ENCODE peak calls at places on chromosome 9, in four cellular contexts. Z, U, J and R are unnamed samples.

GRCh38 chr9:35820076-35820475 is 5.2 kb upstream of the HINT2 start:
- DNase-seq in Z (no peak), U (no peak), J (no peak), R (no peak)

GRCh38 chr9:37969130-37969529 is 65.2 kb upstream of the SLC25A51 start:
- DNase-seq in Z (no peak), U (no peak), J (no peak), R (no peak)

GRCh38 chr9:1606253-1606652 is 408.9 kb upstream of the SMARCA2 start:
- DNase-seq in Z (no peak), U (no peak), J (no peak), R (peak)

GRCh38 chr9:114285166-114285867 is 37.6 kb upstream of the ORM1 start:
- DNase-seq in Z (no peak), U (peak), J (no peak), R (no peak)

GRCh38 chr9:100167176-100167575 is 68.1 kb downstream of the INVS start:
- DNase-seq in Z (no peak), U (no peak), J (no peak), R (no peak)

GRCh38 chr9:106156462-106156861 is 462.1 kb downstream of the TMEM38B start:
- DNase-seq in Z (no peak), U (no peak), J (no peak), R (no peak)

GRCh38 chr9:104863180-104863883 is 64.6 kb downstream of the ABCA1 start:
- DNase-seq in Z (no peak), U (no peak), J (peak), R (peak)

GRCh38 chr9:65449423-65449822 is 164.4 kb upstream of the FOXD4L5 start:
- DNase-seq in Z (no peak), U (no peak), J (no peak), R (no peak)

GRCh38 chr9:127548352-127548878 is 63.7 kb upstream of the STXBP1 start:
- DNase-seq in Z (no peak), U (no peak), J (no peak), R (no peak)

GRCh38 chr9:4144869-4145268 is 155.0 kb downstream of the GLIS3 start:
- DNase-seq in Z (no peak), U (no peak), J (no peak), R (no peak)

GRCh38 chr9:124038239-124038638 is 26.7 kb downstream of the LHX2 start:
- DNase-seq in Z (no peak), U (no peak), J (no peak), R (no peak)

GRCh38 chr9:28841795-28842194 is 1268.5 kb upstream of the C9orf72 start:
- DNase-seq in Z (no peak), U (no peak), J (no peak), R (no peak)

GRCh38 chr9:110115868-110116542 is 92.0 kb downstream of the C9orf152 start:
- DNase-seq in Z (no peak), U (no peak), J (no peak), R (no peak)

GRCh38 chr9:3708751-3709150 is 182.9 kb upstream of the RFX3 start:
- DNase-seq in Z (no peak), U (no peak), J (no peak), R (no peak)

GRCh38 chr9:136433849-136434579 is 5.6 kb downstream of the INPP5E start:
- DNase-seq in Z (no peak), U (no peak), J (no peak), R (no peak)

GRCh38 chr9:130024597-130024994 is 18.4 kb downstream of the FNBP1 start:
- DNase-seq in Z (no peak), U (no peak), J (no peak), R (peak)

GRCh38 chr9:72478993-72479392 is 42.4 kb upstream of the TMC1 start:
- DNase-seq in Z (no peak), U (no peak), J (no peak), R (no peak)

GRCh38 chr9:123724211-123724831 is 205.6 kb downstream of the DENND1A start:
- DNase-seq in Z (no peak), U (no peak), J (no peak), R (peak)

GRCh38 chr9:93154293-93154903 is 20.3 kb upstream of the NINJ1 start:
- DNase-seq in Z (peak), U (no peak), J (no peak), R (no peak)
- TF ChIP-seq CTCF in Z (peak), U (peak), J (no peak), R (peak)

GRCh38 chr9:83509372-83509771 is 28.8 kb downstream of the FRMD3 start:
- DNase-seq in Z (no peak), U (no peak), J (no peak), R (no peak)
- TF ChIP-seq CTCF in Z (no peak), U (no peak), J (no peak), R (no peak)

GRCh38 chr9:121619566-121619965 is 31.9 kb upstream of the DAB2IP start:
- DNase-seq in Z (no peak), U (no peak), J (no peak), R (no peak)

GRCh38 chr9:121622842-121623203 is 28.6 kb upstream of the DAB2IP start:
- DNase-seq in Z (no peak), U (no peak), J (no peak), R (no peak)

GRCh38 chr9:121618504-121618903 is 32.9 kb upstream of the DAB2IP start:
- DNase-seq in Z (no peak), U (no peak), J (no peak), R (no peak)

GRCh38 chr9:121619989-121620673 is 31.3 kb upstream of the DAB2IP start:
- DNase-seq in Z (no peak), U (no peak), J (no peak), R (no peak)

GRCh38 chr9:121620777-121621437 is 30.5 kb upstream of the DAB2IP start:
- DNase-seq in Z (peak), U (no peak), J (no peak), R (peak)
- TF ChIP-seq CTCF in Z (peak), U (peak), J (no peak), R (peak)

GRCh38 chr9:78072586-78073199 is 41.1 kb upstream of the GNAQ start:
- DNase-seq in Z (no peak), U (no peak), J (no peak), R (no peak)
- TF ChIP-seq CTCF in Z (no peak), U (no peak), J (no peak), R (no peak)

GRCh38 chr9:91315191-91315590 is 46.5 kb downstream of the AUH start:
- DNase-seq in Z (no peak), U (no peak), J (no peak), R (no peak)
- TF ChIP-seq CTCF in Z (no peak), U (no peak), J (no peak), R (no peak)

GRCh38 chr9:90871327-90871935 is 69.8 kb downstream of the SYK start:
- DNase-seq in Z (no peak), U (no peak), J (no peak), R (no peak)
- TF ChIP-seq CTCF in Z (no peak), U (no peak), J (no peak), R (no peak)